ENCODE peak calls at places on chromosome 16, in five cellular contexts. T, X, D, B and Y are unnamed samples.

GRCh38 chr16:25523183-25523582 is 168.6 kb upstream of the HS3ST4 start:
- DNase-seq in T (no peak), X (no peak), D (no peak), B (no peak), Y (no peak)

GRCh38 chr16:56506941-56507340 is 12.9 kb downstream of the BBS2 start:
- DNase-seq in T (no peak), X (no peak), D (no peak), B (no peak), Y (no peak)

GRCh38 chr16:22023505-22023904 is 15.6 kb downstream of the MOSMO start:
- DNase-seq in T (no peak), X (no peak), D (no peak), B (no peak), Y (no peak)

GRCh38 chr16:9033125-9033830 is 58.2 kb upstream of the HAPSTR1 start:
- DNase-seq in T (peak), X (peak), D (no peak), B (peak), Y (no peak)

GRCh38 chr16:53840472-53840871 is 136.5 kb downstream of the FTO start:
- DNase-seq in T (no peak), X (no peak), D (no peak), B (no peak), Y (no peak)

GRCh38 chr16:69796285-69797118 is 34.4 kb downstream of the WWP2 start:
- DNase-seq in T (peak), X (peak), D (no peak), B (peak), Y (no peak)

GRCh38 chr16:15597822-15598647 is 44.9 kb downstream of the MARF1 start:
- DNase-seq in T (no peak), X (no peak), D (no peak), B (no peak), Y (no peak)

GRCh38 chr16:11788914-11789313 is 8.1 kb downstream of the ZC3H7A start:
- DNase-seq in T (no peak), X (no peak), D (no peak), B (peak), Y (no peak)

GRCh38 chr16:14003119-14003570 is 68.0 kb upstream of the MRTFB start:
- DNase-seq in T (peak), X (peak), D (no peak), B (peak), Y (no peak)

GRCh38 chr16:30031477-30031918 is 427 bp upstream of the TLCD3B start:
- DNase-seq in T (no peak), X (no peak), D (no peak), B (no peak), Y (no peak)

GRCh38 chr16:4314532-4315184 is 1.2 kb upstream of the GLIS2 start:
- DNase-seq in T (peak), X (peak), D (peak), B (no peak), Y (no peak)

GRCh38 chr16:89697616-89698331 is 3.7 kb downstream of the SPATA2L start:
- DNase-seq in T (peak), X (no peak), D (peak), B (no peak), Y (no peak)

GRCh38 chr16:27778171-27778925 is 228.4 kb downstream of the KATNIP start:
- DNase-seq in T (no peak), X (no peak), D (no peak), B (no peak), Y (no peak)

GRCh38 chr16:6600167-6600566 is 732.5 kb upstream of the RBFOX1 start:
- DNase-seq in T (no peak), X (no peak), D (no peak), B (no peak), Y (no peak)

GRCh38 chr16:64580558-64580957 is 541.3 kb downstream of the CDH11 start:
- DNase-seq in T (no peak), X (no peak), D (no peak), B (no peak), Y (no peak)

GRCh38 chr16:25198021-25198420 is 18.7 kb upstream of the AQP8 start:
- DNase-seq in T (no peak), X (no peak), D (no peak), B (no peak), Y (no peak)

GRCh38 chr16:72850021-72850420 is 197.9 kb downstream of the ZFHX3 start:
- DNase-seq in T (no peak), X (no peak), D (no peak), B (no peak), Y (no peak)

GRCh38 chr16:70706948-70707465 is 21.2 kb upstream of the MTSS2 start:
- DNase-seq in T (peak), X (no peak), D (no peak), B (no peak), Y (no peak)

GRCh38 chr16:13866073-13866472 is 53.9 kb upstream of the ERCC4 start:
- DNase-seq in T (peak), X (peak), D (no peak), B (peak), Y (no peak)

GRCh38 chr16:62966626-62967025 is 930.4 kb upstream of the CDH8 start:
- DNase-seq in T (no peak), X (no peak), D (no peak), B (no peak), Y (no peak)

GRCh38 chr16:22022151-22022550 is 14.2 kb downstream of the MOSMO start:
- DNase-seq in T (no peak), X (no peak), D (no peak), B (no peak), Y (no peak)

GRCh38 chr16:31455601-31456314 is 3.5 kb upstream of the ARMC5 start:
- DNase-seq in T (no peak), X (no peak), D (no peak), B (peak), Y (no peak)

GRCh38 chr16:31453255-31454204 is 5.8 kb upstream of the ARMC5 start:
- DNase-seq in T (peak), X (peak), D (no peak), B (peak), Y (no peak)

GRCh38 chr16:31451201-31451600 is 8.1 kb upstream of the ARMC5 start:
- DNase-seq in T (no peak), X (no peak), D (no peak), B (no peak), Y (no peak)

GRCh38 chr16:31452631-31453106 is 6.6 kb upstream of the ARMC5 start:
- DNase-seq in T (no peak), X (no peak), D (no peak), B (no peak), Y (no peak)

GRCh38 chr16:31451681-31452351 is 7.5 kb upstream of the ARMC5 start:
- DNase-seq in T (peak), X (peak), D (no peak), B (peak), Y (no peak)
- TF ChIP-seq CTCF in T (peak), X (peak), D (no peak), B (no peak), Y (no peak)

DNA sequence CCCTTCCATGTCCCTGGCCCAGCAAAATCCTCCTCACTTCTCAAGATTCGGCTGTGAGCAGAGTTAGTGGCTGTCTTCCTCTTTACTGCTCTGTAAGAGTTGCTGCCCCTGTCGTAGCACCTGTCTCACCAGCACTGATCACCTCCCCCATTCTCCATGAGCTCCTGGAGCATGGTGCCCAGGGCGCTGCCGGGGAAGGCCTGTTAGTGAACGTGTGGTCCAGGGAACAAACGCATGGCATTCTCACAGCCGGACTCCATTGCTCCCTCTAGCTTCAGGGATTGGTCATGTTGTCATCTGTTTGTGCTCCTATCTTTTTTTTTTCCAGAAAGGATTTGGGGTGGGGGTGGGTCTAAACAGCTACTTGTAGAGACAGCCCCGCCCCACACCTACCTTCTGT is 141.2 kb downstream of the CMIP start:
- DNase-seq in T (peak), X (no peak), D (no peak), B (no peak), Y (no peak)
- TF ChIP-seq CTCF in T (peak), X (no peak), D (no peak), B (no peak), Y (no peak)

GRCh38 chr16:55297062-55297909 is 26.7 kb upstream of the IRX6 start:
- DNase-seq in T (no peak), X (no peak), D (no peak), B (no peak), Y (no peak)

GRCh38 chr16:55294947-55295346 is 29.1 kb upstream of the IRX6 start:
- DNase-seq in T (peak), X (no peak), D (no peak), B (no peak), Y (no peak)

GRCh38 chr16:55292491-55292890 is 31.5 kb upstream of the IRX6 start:
- DNase-seq in T (no peak), X (no peak), D (no peak), B (no peak), Y (no peak)

GRCh38 chr16:55291847-55292246 is 32.2 kb upstream of the IRX6 start:
- DNase-seq in T (no peak), X (no peak), D (no peak), B (no peak), Y (no peak)

DNA sequence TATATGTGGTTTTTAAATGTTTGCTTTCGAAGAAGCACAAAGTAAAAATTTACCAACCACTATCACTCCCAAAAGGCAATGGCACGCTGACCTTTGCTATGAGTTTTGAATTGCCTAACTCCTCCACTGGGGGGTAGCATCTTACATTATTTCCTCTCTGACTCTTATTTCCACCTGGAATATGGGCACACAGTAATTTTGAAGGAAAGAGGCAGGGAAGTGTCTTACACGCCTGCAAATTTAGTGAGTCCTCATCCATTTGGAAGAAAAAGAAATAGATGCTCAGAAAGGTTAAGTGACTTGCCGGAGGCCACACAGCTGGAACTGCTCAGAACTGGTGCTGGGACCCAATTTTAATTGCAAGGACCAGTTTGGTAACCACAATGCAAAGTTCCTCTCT is 29.9 kb upstream of the IRX6 start:
- DNase-seq in T (no peak), X (no peak), D (no peak), B (no peak), Y (no peak)
- TF ChIP-seq CTCF in T (peak), X (no peak), D (no peak), B (no peak), Y (no peak)

GRCh38 chr16:85027968-85028637 is 508 bp downstream of the KIAA0513 start:
- DNase-seq in T (no peak), X (no peak), D (peak), B (peak), Y (no peak)
- TF ChIP-seq CTCF in T (peak), X (no peak), D (no peak), B (no peak), Y (no peak)

DNA sequence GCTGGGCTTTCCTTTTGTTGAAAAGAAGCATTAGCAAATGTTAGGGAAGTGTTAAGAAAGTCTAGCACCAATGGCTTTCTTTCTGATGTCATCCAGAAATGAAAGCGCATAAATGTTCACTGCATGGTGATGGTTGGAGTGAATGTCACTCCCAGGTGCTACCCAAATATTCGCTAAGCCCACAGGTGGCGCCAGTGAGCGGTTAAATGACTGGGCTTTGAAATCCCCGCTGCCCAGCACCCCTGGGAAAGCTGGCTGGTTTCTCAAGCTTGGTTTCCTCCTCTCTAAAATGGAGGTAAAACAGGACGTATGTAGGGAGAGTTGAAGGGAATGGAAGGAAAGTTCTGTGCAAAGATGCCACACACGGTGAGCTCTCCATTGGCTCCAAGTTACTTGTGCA is 104.4 kb downstream of the IRX5 start:
- DNase-seq in T (peak), X (peak), D (no peak), B (peak), Y (no peak)
- TF ChIP-seq CTCF in T (peak), X (peak), D (no peak), B (no peak), Y (no peak)

GRCh38 chr16:339680-340079 is 12.8 kb downstream of the AXIN1 start:
- DNase-seq in T (no peak), X (no peak), D (peak), B (no peak), Y (no peak)
- TF ChIP-seq CTCF in T (no peak), X (no peak), D (no peak), B (no peak), Y (no peak)